ENCODE peak calls at places on chromosomes 1 and 21, in six cellular contexts. E is CD4-positive, alpha-beta T cell; Q is CD4-positive, CD25-positive, alpha-beta regulatory T cell; U is AG04450; D is hepatocyte; L is psoas muscle. T is an unnamed sample. For H3K9me3, the result is how much of the 10 kb centered on the place peaks cover.

GRCh38 chr1:181981821-181982220 is 79.7 kb downstream of the ZNF648 start:
- DNase-seq in E (no peak), Q (no peak), U (no peak), D (no peak), L (no peak), T (no peak)

GRCh38 chr1:97820470-97821188 is 100.2 kb downstream of the DPYD start:
- DNase-seq in E (no peak), Q (no peak), U (peak), D (peak), L (no peak), T (no peak)

GRCh38 chr21:39232926-39233325 is 49.7 kb upstream of the PSMG1 start:
- DNase-seq in E (no peak), Q (no peak), U (no peak), D (peak), L (no peak), T (no peak)

GRCh38 chr1:167207940-167208623 is 12.6 kb upstream of the POU2F1 start:
- DNase-seq in E (no peak), Q (no peak), U (no peak), D (no peak), L (no peak), T (no peak)

GRCh38 chr1:244386595-244386994 is 65.1 kb downstream of the ADSS2 start:
- DNase-seq in E (no peak), Q (no peak), U (no peak), D (no peak), L (no peak), T (no peak)

GRCh38 chr21:41228958-41229357 is 61.0 kb downstream of the BACE2 start:
- DNase-seq in E (no peak), Q (no peak), U (no peak), D (no peak), L (no peak), T (no peak)

GRCh38 chr21:42092805-42093590 is 21.9 kb downstream of the UMODL1 start:
- DNase-seq in E (no peak), Q (no peak), U (no peak), D (no peak), L (no peak), T (no peak)

GRCh38 chr1:11478571-11479374 is at the start of gene DISP3:
- DNase-seq in E (peak), Q (peak), U (no peak), D (peak), L (peak), T (peak)

GRCh38 chr1:197184190-197184589 is 37.7 kb upstream of the ASPM start:
- DNase-seq in E (no peak), Q (no peak), U (no peak), D (no peak), L (no peak), T (no peak)

GRCh38 chr1:221845650-221846371 is 103.9 kb upstream of the DUSP10 start:
- DNase-seq in E (no peak), Q (no peak), U (peak), D (peak), L (no peak), T (no peak)

GRCh38 chr1:95233321-95233736 is 681 bp upstream of the RWDD3 start:
- DNase-seq in E (no peak), Q (no peak), U (no peak), D (peak), L (peak), T (no peak)

GRCh38 chr21:26055841-26056264 is 114.7 kb downstream of the APP start:
- DNase-seq in E (no peak), Q (no peak), U (no peak), D (no peak), L (no peak), T (no peak)

GRCh38 chr1:149977345-149977744 is 33.2 kb downstream of the OTUD7B start:
- DNase-seq in E (no peak), Q (no peak), U (no peak), D (no peak), L (no peak), T (no peak)

GRCh38 chr1:67726224-67726623 is 41.2 kb downstream of the GADD45A start:
- DNase-seq in E (no peak), Q (no peak), U (no peak), D (no peak), L (no peak), T (no peak)

GRCh38 chr1:66386712-66387111 is 147.2 kb upstream of the SGIP1 start:
- DNase-seq in E (no peak), Q (no peak), U (no peak), D (no peak), L (no peak), T (no peak)
- H3K9me3 ChIP-seq in E (under half), Q (under half), U (under half), D (under half), L (under half), T (under half)

GRCh38 chr1:87872692-87873091 is 544.0 kb downstream of the LMO4 start:
- DNase-seq in E (no peak), Q (no peak), U (no peak), D (no peak), L (no peak), T (no peak)

GRCh38 chr1:87867631-87868030 is 539.0 kb downstream of the LMO4 start:
- DNase-seq in E (no peak), Q (no peak), U (no peak), D (no peak), L (no peak), T (no peak)

GRCh38 chr1:87872189-87872588 is 543.5 kb downstream of the LMO4 start:
- DNase-seq in E (no peak), Q (no peak), U (no peak), D (no peak), L (no peak), T (no peak)

GRCh38 chr1:87866416-87866815 is 537.7 kb downstream of the LMO4 start:
- DNase-seq in E (no peak), Q (no peak), U (no peak), D (no peak), L (no peak), T (no peak)

GRCh38 chr1:87869563-87869962 is 540.9 kb downstream of the LMO4 start:
- DNase-seq in E (no peak), Q (no peak), U (no peak), D (peak), L (no peak), T (no peak)
- H3K9me3 ChIP-seq in E (under half), Q (under half), U (under half), D (under half), L (under half), T (under half)

GRCh38 chr1:68795956-68796355 is 299.1 kb upstream of the DEPDC1 start:
- DNase-seq in E (no peak), Q (no peak), U (no peak), D (no peak), L (no peak), T (no peak)
- H3K9me3 ChIP-seq in E (under half), Q (under half), U (under half), D (under half), L (under half), T (under half)

DNA sequence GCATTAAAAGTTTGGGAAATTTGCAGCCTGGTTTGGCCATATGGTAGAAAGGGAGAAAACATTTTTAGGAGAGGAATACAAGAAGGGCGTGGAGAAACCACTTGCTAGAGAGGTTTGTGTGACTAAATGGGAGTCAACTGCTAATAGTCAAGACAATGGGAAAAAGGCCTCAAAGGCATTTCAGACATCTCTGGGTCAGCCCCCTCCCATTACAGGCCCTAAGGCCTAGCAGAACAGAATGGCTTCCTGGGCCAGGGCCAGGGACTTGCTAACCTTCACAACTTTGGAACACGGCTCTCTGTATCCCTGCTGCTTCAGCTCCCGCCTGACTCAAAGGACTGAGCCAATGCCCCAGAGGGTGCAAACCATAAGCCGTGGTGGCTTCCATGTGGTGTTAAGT is 752.3 kb upstream of the ADAMTS5 start:
- DNase-seq in E (no peak), Q (no peak), U (no peak), D (no peak), L (no peak), T (no peak)
- H3K9me3 ChIP-seq in E (under half), Q (under half), U (under half), D (under half), L (under half), T (under half)

GRCh38 chr1:115869064-115869463 is 28.1 kb upstream of the NHLH2 start:
- DNase-seq in E (no peak), Q (no peak), U (no peak), D (no peak), L (no peak), T (no peak)
- H3K9me3 ChIP-seq in E (under half), Q (under half), U (under half), D (under half), L (under half), T (under half)

DNA sequence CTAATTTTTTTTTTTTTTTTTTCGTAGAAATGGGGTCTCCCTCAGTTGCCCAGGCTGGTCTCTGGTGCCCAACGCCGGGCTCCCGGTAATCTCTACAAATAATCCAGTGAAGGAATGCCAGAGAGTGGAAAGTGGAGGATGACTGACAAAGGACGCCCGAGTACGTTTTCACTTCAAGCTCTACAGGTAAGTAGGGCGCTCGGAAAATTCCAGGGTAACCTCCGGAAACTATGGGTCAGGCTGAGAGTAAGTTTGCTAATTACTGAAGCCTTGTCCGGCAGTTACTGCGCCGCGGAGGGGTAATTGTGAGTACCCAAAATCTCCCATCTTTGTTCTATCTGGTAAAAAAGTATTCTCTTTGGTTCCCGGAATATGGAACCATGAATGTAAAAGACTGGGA is 1.8 kb upstream of the ZNF669 start:
- DNase-seq in E (no peak), Q (no peak), U (no peak), D (no peak), L (no peak), T (no peak)
- H3K9me3 ChIP-seq in E (under half), Q (under half), U (under half), D (under half), L (under half), T (under half)

DNA sequence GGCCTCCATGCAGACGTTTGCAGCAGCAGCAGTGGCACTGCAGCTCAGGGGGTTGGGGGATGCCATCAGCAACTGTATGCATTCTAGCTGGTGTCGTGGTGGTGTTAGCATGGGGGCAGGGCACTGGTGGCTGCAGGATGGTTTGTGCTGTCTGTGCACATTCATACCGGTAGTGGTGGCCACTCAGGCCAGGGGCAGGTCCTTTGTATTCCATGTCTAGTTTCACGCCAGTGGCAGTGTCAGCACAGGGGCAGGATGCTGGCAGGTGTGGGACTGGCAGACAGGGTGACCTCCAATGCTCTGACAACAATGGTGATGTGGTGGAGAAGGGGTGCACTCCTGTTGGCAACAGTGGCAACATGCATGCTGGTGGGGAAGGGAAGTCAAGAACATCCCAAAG is 194.2 kb upstream of the LRRC7 start:
- DNase-seq in E (no peak), Q (no peak), U (no peak), D (no peak), L (no peak), T (no peak)
- H3K9me3 ChIP-seq in E (under half), Q (under half), U (under half), D (under half), L (under half), T (under half)

GRCh38 chr21:8989883-8990325 is 1531.5 kb upstream of the TPTE start:
- DNase-seq in E (no peak), Q (no peak), U (no peak), D (no peak), L (no peak), T (no peak)

GRCh38 chr21:8990326-8991087 is 1530.9 kb upstream of the TPTE start:
- DNase-seq in E (no peak), Q (no peak), U (no peak), D (no peak), L (no peak), T (no peak)

GRCh38 chr21:8992731-8993174 is 1528.6 kb upstream of the TPTE start:
- DNase-seq in E (no peak), Q (no peak), U (no peak), D (no peak), L (peak), T (no peak)

GRCh38 chr21:8991968-8992621 is 1529.3 kb upstream of the TPTE start:
- DNase-seq in E (no peak), Q (no peak), U (no peak), D (no peak), L (no peak), T (no peak)

GRCh38 chr21:8991088-8991907 is 1530.1 kb upstream of the TPTE start:
- DNase-seq in E (no peak), Q (no peak), U (no peak), D (no peak), L (no peak), T (no peak)
- H3K9me3 ChIP-seq in E (under half), Q (under half), U (under half), D (under half), L (under half), T (under half)

GRCh38 chr1:2861988-2862430 is 60.5 kb upstream of the TTC34 start:
- DNase-seq in E (no peak), Q (no peak), U (no peak), D (no peak), L (peak), T (no peak)

GRCh38 chr1:2862441-2863148 is 61.1 kb upstream of the TTC34 start:
- DNase-seq in E (no peak), Q (no peak), U (no peak), D (no peak), L (peak), T (no peak)

GRCh38 chr1:2860476-2861142 is 59.1 kb upstream of the TTC34 start:
- DNase-seq in E (no peak), Q (no peak), U (no peak), D (no peak), L (peak), T (no peak)

GRCh38 chr1:2859881-2860430 is 58.5 kb upstream of the TTC34 start:
- DNase-seq in E (no peak), Q (no peak), U (no peak), D (no peak), L (peak), T (no peak)

DNA sequence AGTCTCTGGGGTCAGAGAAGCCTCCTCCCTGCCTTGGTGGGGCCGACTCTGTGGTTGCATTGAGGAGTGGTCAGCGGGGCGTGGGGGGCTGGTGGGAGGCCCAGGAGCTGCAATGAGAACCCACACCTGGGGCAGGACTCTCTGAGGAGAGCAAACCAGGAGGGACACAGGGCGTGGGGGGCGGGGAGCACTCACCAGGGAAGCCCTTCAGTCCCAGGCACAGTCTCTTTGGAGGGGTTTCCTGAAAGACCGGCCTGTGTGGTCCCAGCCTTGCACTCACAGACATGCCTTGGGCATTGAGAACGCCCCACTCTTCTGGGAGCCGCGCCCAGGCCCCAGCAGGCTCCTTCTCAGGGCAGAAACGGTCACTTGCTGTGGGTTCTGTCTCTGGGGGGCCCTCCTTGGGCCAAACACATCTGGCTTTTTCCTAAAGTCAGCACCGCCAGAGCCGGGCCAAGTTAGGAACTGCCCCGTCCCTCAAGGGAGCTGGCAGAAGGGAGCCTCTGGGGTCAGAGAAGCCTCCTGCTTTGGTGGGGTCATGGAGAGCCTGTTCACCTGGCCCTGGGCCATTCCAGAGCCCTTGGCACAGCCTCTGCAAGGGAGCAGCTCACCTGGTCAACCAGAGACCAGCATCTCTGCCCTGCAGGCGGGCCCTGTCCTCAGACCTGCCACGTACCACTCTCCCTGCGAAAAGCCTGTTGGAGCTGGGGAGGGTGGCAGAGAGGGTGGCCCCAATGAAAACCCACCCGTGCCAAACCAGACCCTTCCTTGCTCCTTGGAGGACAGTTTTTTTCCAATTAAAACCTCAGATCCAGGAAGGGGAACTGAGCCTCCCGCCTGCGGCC is 59.9 kb upstream of the TTC34 start:
- DNase-seq in E (no peak), Q (no peak), U (no peak), D (no peak), L (peak), T (no peak)
- H3K9me3 ChIP-seq in E (under half), Q (under half), U (half or more), D (under half), L (under half), T (under half)

GRCh38 chr1:247165674-247166073 is 6.1 kb downstream of the ZNF124 start:
- DNase-seq in E (no peak), Q (no peak), U (no peak), D (no peak), L (no peak), T (no peak)
- H3K9me3 ChIP-seq in E (half or more), Q (half or more), U (under half), D (under half), L (half or more), T (under half)

T was measured in T-helper 17 cell.